ENCODE peak calls at places on chromosomes 5 and 9, in eight cellular contexts. I is left ventricle myocardium inferior; F is choroid plexus epithelial cell; Y is DMS153; A is stimulated activated CD4-positive, alpha-beta T cell treated with anti-CD3 and anti-CD28 coated beads, Interleukin-2, amount 100 ng/mL, for 24 hours; C is HT1080; R is progenitor cell of endocrine pancreas; E is nephron progenitor cell. K is an unnamed sample.

GRCh38 chr5:146238973-146239372 is 35.6 kb downstream of the RBM27 start:
- DNase-seq in I (no peak), F (no peak), Y (no peak), A (no peak), C (no peak), R (no peak), E (no peak), K (no peak)

GRCh38 chr9:130982636-130983282 is 26.2 kb upstream of the LAMC3 start:
- DNase-seq in I (no peak), F (no peak), Y (peak; percentile 73), A (no peak), C (no peak), R (no peak), E (no peak), K (no peak)

GRCh38 chr9:114304416-114305188 is 18.3 kb upstream of the ORM1 start:
- DNase-seq in I (no peak), F (no peak), Y (no peak), A (peak; percentile 13), C (no peak), R (no peak), E (no peak), K (peak; percentile 58)

GRCh38 chr5:175867587-175868347 is 3.6 kb upstream of the CPLX2 start:
- DNase-seq in I (no peak), F (peak; percentile 8), Y (peak; percentile 32), A (no peak), C (no peak), R (no peak), E (no peak), K (no peak)

GRCh38 chr9:81480828-81481604 is 208.3 kb downstream of the TLE1 start:
- DNase-seq in I (no peak), F (no peak), Y (no peak), A (no peak), C (no peak), R (no peak), E (no peak), K (no peak)

GRCh38 chr9:72828281-72828731 is 124.5 kb downstream of the ALDH1A1 start:
- DNase-seq in I (no peak), F (no peak), Y (no peak), A (no peak), C (peak; percentile 70), R (no peak), E (no peak), K (no peak)

GRCh38 chr9:76215066-76215465 is 179.2 kb downstream of the RFK start:
- DNase-seq in I (no peak), F (peak; percentile 66), Y (no peak), A (no peak), C (peak; percentile 86), R (no peak), E (no peak), K (no peak)

GRCh38 chr5:126998201-126998631 is 32.1 kb downstream of the MARCHF3 start:
- DNase-seq in I (no peak), F (peak; percentile 68), Y (no peak), A (no peak), C (no peak), R (no peak), E (no peak), K (no peak)

GRCh38 chr5:39998518-39998917 is 573.7 kb upstream of the DAB2 start:
- DNase-seq in I (no peak), F (peak; percentile 8), Y (no peak), A (no peak), C (no peak), R (no peak), E (no peak), K (no peak)

GRCh38 chr9:110555971-110556370 is 23.6 kb downstream of the SVEP1 start:
- DNase-seq in I (peak; percentile 49), F (peak; percentile 97), Y (no peak), A (no peak), C (no peak), R (no peak), E (no peak), K (no peak)

GRCh38 chr5:74140409-74140808 is 500.1 kb downstream of the ENC1 start:
- DNase-seq in I (no peak), F (no peak), Y (no peak), A (no peak), C (no peak), R (no peak), E (no peak), K (no peak)

GRCh38 chr9:133886563-133887501 is 105.3 kb downstream of the VAV2 start:
- DNase-seq in I (no peak), F (no peak), Y (no peak), A (no peak), C (no peak), R (no peak), E (no peak), K (no peak)

K was measured in spleen.